ENCODE peak calls at places on chromosomes 11 and 22, in ten cellular contexts. M, Z, O, V, B, D, G, U, W and J are unnamed samples.

GRCh38 chr11:36409152-36409713 is 100.8 kb downstream of the TRAF6 start:
- DNase-seq in W (no peak), B (no peak), O (no peak), Z (no peak), U (no peak), G (no peak), V (no peak), M (peak; percentile 78), D (peak; percentile 91), J (peak; percentile 60)

GRCh38 chr22:22428222-22429098 is 80.1 kb downstream of the ZNF280B start:
- DNase-seq in U (no peak), O (no peak), D (no peak), Z (no peak), B (no peak), W (no peak), G (no peak), V (no peak), M (no peak), J (no peak)

GRCh38 chr11:94675788-94676187 is 92.4 kb upstream of the AMOTL1 start:
- DNase-seq in G (no peak), V (no peak), W (no peak), D (no peak), B (no peak), M (no peak), Z (no peak), U (no peak), O (no peak), J (no peak)

GRCh38 chr11:83816572-83817187 is 530.5 kb upstream of the CCDC90B start:
- DNase-seq in W (no peak), O (no peak), B (no peak), U (peak; percentile 21), G (no peak), D (peak; percentile 60), Z (no peak), M (peak; percentile 41), V (no peak), J (peak; percentile 36)

GRCh38 chr22:46149493-46149997 is 781 bp upstream of the PPARA start:
- DNase-seq in D (no peak), W (no peak), O (no peak), Z (no peak), U (peak; percentile 31), G (no peak), B (peak; percentile 57), M (peak; percentile 38), V (peak; percentile 57), J (peak; percentile 37)

GRCh38 chr11:106714179-106714578 is 304.1 kb downstream of the GUCY1A2 start:
- DNase-seq in B (no peak), M (peak; percentile 9), W (no peak), U (peak; percentile 7), D (peak; percentile 24), G (no peak), Z (no peak), V (no peak), O (no peak), J (peak; percentile 48)

GRCh38 chr11:71252434-71252781 is at the start of gene SHANK2:
- DNase-seq in Z (no peak), M (no peak), V (peak; percentile 72), U (no peak), B (peak; percentile 44), G (no peak), W (no peak), D (no peak), O (no peak), J (no peak)

GRCh38 chr11:125955856-125956255 is 10.0 kb downstream of the VSIG10L2 start:
- DNase-seq in B (no peak), G (no peak), W (no peak), U (no peak), O (no peak), V (no peak), M (no peak), Z (no peak), D (no peak), J (no peak)

GRCh38 chr11:31560842-31561476 is 51.4 kb downstream of the ELP4 start:
- DNase-seq in W (no peak), Z (no peak), V (no peak), U (no peak), O (no peak), M (no peak), D (no peak), B (no peak), G (no peak), J (no peak)

GRCh38 chr11:63613517-63614135 is 607 bp downstream of the PLAAT3 start:
- DNase-seq in U (peak; percentile 32), B (peak; percentile 49), D (no peak), V (peak; percentile 74), M (peak; percentile 60), O (no peak), G (peak; percentile 44), Z (no peak), W (no peak), J (peak; percentile 37)

GRCh38 chr11:69642549-69642912 is 1.6 kb downstream of the CCND1 start:
- DNase-seq in U (no peak), W (no peak), M (no peak), B (peak; percentile 60), G (no peak), Z (no peak), V (no peak), O (no peak), D (no peak), J (no peak)

GRCh38 chr11:102047305-102047924 is at the start of gene CFAP300:
- DNase-seq in D (peak; percentile 81), W (peak; percentile 9), U (peak; percentile 81), B (peak; percentile 88), O (peak; percentile 70), Z (peak; percentile 78), M (peak; percentile 91), G (peak; percentile 24), V (peak; percentile 84), J (peak; percentile 81)